ENCODE peak calls at places on chromosomes 13 and 19, in seven cellular contexts. I, M, K, C, Y, P and F are unnamed samples.

GRCh38 chr13:107866666-107867623 is 348.4 kb downstream of the LIG4 start:
- DNase-seq in C (no peak), P (no peak), I (no peak), Y (no peak), M (no peak), K (peak; percentile 76), F (no peak)

GRCh38 chr19:18849838-18850400 is 18.2 kb downstream of the UPF1 start:
- DNase-seq in P (no peak), C (no peak), Y (no peak), I (no peak), M (no peak), K (no peak), F (no peak)

GRCh38 chr13:99083976-99084375 is 106.1 kb upstream of the DOCK9 start:
- DNase-seq in C (no peak), I (no peak), Y (no peak), M (no peak), P (no peak), K (no peak), F (no peak)

GRCh38 chr13:99432637-99433542 is 68.4 kb upstream of the TM9SF2 start:
- DNase-seq in I (peak; percentile 73), C (peak; percentile 81), Y (peak; percentile 98), M (no peak), K (peak; percentile 68), P (peak; percentile 84), F (peak; percentile 88)

GRCh38 chr19:51158474-51159129 is 16.5 kb downstream of the SIGLEC7 start:
- DNase-seq in I (peak; percentile 42), P (peak; percentile 87), Y (peak; percentile 77), M (no peak), C (peak; percentile 78), K (peak; percentile 36), F (peak; percentile 83)

GRCh38 chr19:46042252-46042883 is 1.6 kb upstream of the IGFL4 start:
- DNase-seq in K (no peak), I (no peak), C (no peak), M (no peak), P (no peak), Y (no peak), F (no peak)

GRCh38 chr19:37346091-37346490 is 24.8 kb upstream of the ZNF527 start:
- DNase-seq in I (no peak), P (no peak), C (no peak), Y (no peak), M (no peak), K (no peak), F (no peak)

GRCh38 chr13:112212533-112212932 is 145.6 kb downstream of the SOX1 start:
- DNase-seq in K (no peak), C (no peak), P (no peak), Y (no peak), I (no peak), M (no peak), F (no peak)

GRCh38 chr13:93039131-93039530 is 187.5 kb upstream of the GPC6 start:
- DNase-seq in C (no peak), K (no peak), I (no peak), M (no peak), Y (no peak), P (no peak), F (no peak)

GRCh38 chr13:61453121-61453520 is 37.5 kb upstream of the PCDH20 start:
- DNase-seq in M (no peak), P (no peak), Y (no peak), K (no peak), C (no peak), I (no peak), F (no peak)

GRCh38 chr19:51651216-51651846 is 4.7 kb upstream of the SIGLEC14 start:
- DNase-seq in K (no peak), M (no peak), C (no peak), I (peak; percentile 33), P (no peak), Y (no peak), F (no peak)

GRCh38 chr19:50607874-50608785 is 31.6 kb downstream of the SYT3 start:
- DNase-seq in P (peak; percentile 76), C (peak; percentile 77), Y (peak; percentile 80), K (no peak), M (no peak), I (peak; percentile 46), F (peak; percentile 81)

GRCh38 chr13:39105110-39105509 is 66.9 kb downstream of the NHLRC3 start:
- DNase-seq in C (no peak), Y (no peak), K (peak; percentile 60), P (no peak), I (no peak), M (no peak), F (no peak)

GRCh38 chr13:102774210-102774560 is 599 bp upstream of the TEX30 start:
- DNase-seq in M (no peak), P (no peak), C (peak; percentile 48), K (no peak), Y (no peak), I (no peak), F (no peak)

GRCh38 chr19:35156673-35157014 is 2.1 kb downstream of the FXYD5 start:
- DNase-seq in Y (no peak), C (no peak), P (no peak), M (no peak), K (no peak), I (no peak), F (no peak)

GRCh38 chr19:27779953-27780352 is 1433.0 kb downstream of the UQCRFS1 start:
- DNase-seq in Y (no peak), C (no peak), M (no peak), P (no peak), K (no peak), I (no peak), F (no peak)

GRCh38 chr13:69485991-69486592 is 621.5 kb upstream of the ATXN8OS start:
- DNase-seq in I (no peak), M (no peak), P (no peak), C (no peak), Y (no peak), K (no peak), F (no peak)

GRCh38 chr13:31824705-31825512 is 85.6 kb downstream of the RXFP2 start:
- DNase-seq in P (no peak), I (no peak), C (no peak), Y (no peak), M (no peak), K (no peak), F (no peak)

GRCh38 chr13:23644527-23644926 is 74.3 kb downstream of the TNFRSF19 start:
- DNase-seq in I (no peak), P (no peak), C (no peak), Y (no peak), M (no peak), K (no peak), F (no peak)

GRCh38 chr13:26816876-26817275 is 56.3 kb upstream of the GPR12 start:
- DNase-seq in K (no peak), P (no peak), Y (no peak), M (no peak), C (no peak), I (no peak), F (no peak)

GRCh38 chr13:36758345-36758744 is 60.7 kb upstream of the RFXAP start:
- DNase-seq in P (no peak), I (no peak), K (peak; percentile 42), Y (no peak), M (no peak), C (no peak), F (no peak)

GRCh38 chr19:51681286-51681956 is 11.7 kb upstream of the SPACA6 start:
- DNase-seq in Y (no peak), I (no peak), C (no peak), M (no peak), P (no peak), K (peak; percentile 11), F (no peak)

GRCh38 chr19:29873024-29873800 is 61.4 kb downstream of the CCNE1 start:
- DNase-seq in M (no peak), C (peak; percentile 66), K (peak; percentile 18), I (no peak), Y (no peak), P (peak; percentile 75), F (peak; percentile 85)

GRCh38 chr19:49924004-49924880 is 4.8 kb upstream of the ATF5 start:
- DNase-seq in I (no peak), M (no peak), C (no peak), P (no peak), K (no peak), Y (peak; percentile 62), F (no peak)

GRCh38 chr19:50818859-50819472 is 4.6 kb downstream of the KLK1 start:
- DNase-seq in I (no peak), C (no peak), Y (no peak), K (peak; percentile 79), P (no peak), M (no peak), F (no peak)

GRCh38 chr13:44884076-44884729 is 105.1 kb downstream of the NUFIP1 start:
- DNase-seq in C (no peak), Y (no peak), P (no peak), I (no peak), K (no peak), M (no peak), F (no peak)

GRCh38 chr19:45462174-45462573 is 5.6 kb upstream of the FOSB start:
- DNase-seq in Y (no peak), K (no peak), I (no peak), P (no peak), M (no peak), C (no peak), F (no peak)

GRCh38 chr19:57665261-57665806 is 3.4 kb upstream of the ZSCAN4 start:
- DNase-seq in K (no peak), M (no peak), Y (no peak), P (no peak), I (no peak), C (no peak), F (no peak)

GRCh38 chr13:33270906-33271538 is 14.5 kb downstream of the STARD13 start:
- DNase-seq in Y (no peak), I (no peak), K (no peak), C (no peak), P (no peak), M (no peak), F (no peak)

GRCh38 chr13:97911311-97912138 is 42.0 kb upstream of the IPO5 start:
- DNase-seq in M (no peak), I (no peak), P (no peak), K (no peak), C (no peak), Y (no peak), F (no peak)

GRCh38 chr19:5448374-5448773 is 6.8 kb upstream of the ZNRF4 start:
- DNase-seq in Y (no peak), C (no peak), I (no peak), M (no peak), K (no peak), P (no peak), F (no peak)